ENCODE peak calls at places on chromosomes 5 and 9, in six cellular contexts. R is AG09309, G is testis, U is epithelial cell of esophagus, F is heart right ventricle, P is fibroblast of the aortic adventitia. J is an unnamed sample.

GRCh38 chr5:98934581-98934980 is 5.8 kb upstream of the CHD1 start:
- DNase-seq in R (no peak), G (no peak), U (peak; percentile 85), F (no peak), P (peak; percentile 9), J (no peak)

GRCh38 chr5:10768304-10768899 is 7.4 kb upstream of the DAP start:
- DNase-seq in R (no peak), G (no peak), U (no peak), F (no peak), P (no peak), J (no peak)

GRCh38 chr9:110256142-110256391 is 240 bp downstream of the TXN start:
- DNase-seq in R (no peak), G (no peak), U (no peak), F (no peak), P (no peak), J (no peak)

GRCh38 chr9:134698587-134699342 is 57.2 kb downstream of the COL5A1 start:
- DNase-seq in R (no peak), G (peak; percentile 68), U (no peak), F (peak; percentile 78), P (peak; percentile 47), J (no peak)

GRCh38 chr5:107388111-107388861 is 282.5 kb downstream of the EFNA5 start:
- DNase-seq in R (peak; percentile 93), G (no peak), U (peak; percentile 92), F (no peak), P (peak; percentile 90), J (peak; percentile 85)

GRCh38 chr5:176535101-176535654 is 2.0 kb downstream of the RNF44 start:
- DNase-seq in R (no peak), G (peak; percentile 32), U (peak; percentile 56), F (no peak), P (peak; percentile 43), J (no peak)

GRCh38 chr5:10454591-10455272 is 13.1 kb downstream of the ROPN1L start:
- DNase-seq in R (no peak), G (no peak), U (peak; percentile 78), F (no peak), P (peak; percentile 50), J (peak; percentile 42)

GRCh38 chr5:168114444-168115017 is 176.9 kb upstream of the WWC1 start:
- DNase-seq in R (no peak), G (peak; percentile 60), U (peak; percentile 72), F (peak; percentile 21), P (peak; percentile 4), J (no peak)

GRCh38 chr9:88953401-88954029 is 37.8 kb upstream of the S1PR3 start:
- DNase-seq in R (peak; percentile 29), G (no peak), U (no peak), F (no peak), P (peak; percentile 65), J (peak; percentile 52)

GRCh38 chr9:38288502-38288901 is 104.0 kb upstream of the ALDH1B1 start:
- DNase-seq in R (no peak), G (no peak), U (no peak), F (no peak), P (no peak), J (no peak)

GRCh38 chr5:75405296-75405695 is 68.3 kb downstream of the HMGCR start:
- DNase-seq in R (no peak), G (no peak), U (peak; percentile 70), F (no peak), P (no peak), J (no peak)

GRCh38 chr9:115050002-115050490 is 67.9 kb downstream of the TNC start:
- DNase-seq in R (no peak), G (no peak), U (no peak), F (no peak), P (no peak), J (no peak)

GRCh38 chr5:141211-141610 is 49.2 kb downstream of the PLEKHG4B start:
- DNase-seq in R (no peak), G (no peak), U (no peak), F (no peak), P (no peak), J (no peak)

GRCh38 chr9:102403514-102403913 is 591.6 kb upstream of the CYLC2 start:
- DNase-seq in R (no peak), G (no peak), U (no peak), F (no peak), P (no peak), J (no peak)

GRCh38 chr9:128553695-128554094 is 1.3 kb downstream of the SPTAN1 start:
- DNase-seq in R (peak; percentile 54), G (no peak), U (peak; percentile 64), F (no peak), P (peak; percentile 90), J (no peak)

GRCh38 chr9:77927265-77927664 is 104.3 kb downstream of the GNAQ start:
- DNase-seq in R (peak; percentile 18), G (no peak), U (no peak), F (no peak), P (peak; percentile 71), J (no peak)

GRCh38 chr5:51279983-51280382 is 103.3 kb upstream of the ISL1 start:
- DNase-seq in R (no peak), G (peak; percentile 27), U (peak; percentile 8), F (no peak), P (no peak), J (no peak)

GRCh38 chr9:22645893-22646292 is 199.3 kb downstream of the DMRTA1 start:
- DNase-seq in R (no peak), G (no peak), U (peak; percentile 42), F (no peak), P (peak; percentile 70), J (peak; percentile 53)

GRCh38 chr9:114372971-114373591 is 14.7 kb downstream of the AKNA start:
- DNase-seq in R (no peak), G (peak; percentile 42), U (no peak), F (peak; percentile 57), P (no peak), J (no peak)

GRCh38 chr9:70411930-70412677 is 2.4 kb downstream of the KLF9 start:
- DNase-seq in R (no peak), G (peak; percentile 78), U (peak; percentile 79), F (peak; percentile 72), P (peak; percentile 96), J (peak; percentile 59)

GRCh38 chr5:61440596-61440995 is 108.5 kb downstream of the ZSWIM6 start:
- DNase-seq in R (no peak), G (no peak), U (peak; percentile 76), F (no peak), P (no peak), J (no peak)

GRCh38 chr9:124696101-124696500 is 75.0 kb downstream of the NR6A1 start:
- DNase-seq in R (no peak), G (no peak), U (peak; percentile 33), F (no peak), P (peak; percentile 57), J (no peak)
- H3K4me3 ChIP-seq in R (no peak overlapping the region), G (no peak overlapping the region), U (no peak overlapping the region), F (no peak overlapping the region), P (no peak overlapping the region), J (no peak overlapping the region)

DNA sequence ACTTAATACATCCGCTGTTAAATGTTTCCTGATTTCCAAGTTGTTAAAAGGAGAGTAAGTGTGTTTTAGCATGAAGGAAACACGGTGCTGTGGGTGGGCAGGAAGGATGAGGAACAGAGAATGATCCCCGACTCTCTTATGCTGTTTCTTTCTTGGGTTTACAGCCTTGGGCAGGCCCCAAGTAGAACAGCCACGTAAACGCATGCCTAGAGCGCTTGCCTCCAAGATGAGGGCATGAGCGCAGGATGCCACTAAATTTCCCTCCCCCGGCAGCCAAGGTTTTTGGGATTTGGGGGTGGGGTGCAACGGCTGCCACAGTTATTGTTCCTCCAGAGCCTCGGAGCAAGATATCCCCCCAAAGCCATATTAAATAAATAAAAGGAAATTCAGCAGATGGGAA is 10.1 kb upstream of the DELE1 start:
- DNase-seq in R (no peak), G (no peak), U (no peak), F (no peak), P (no peak), J (no peak)
- H3K4me3 ChIP-seq in R (no peak overlapping the region), G (peak overlapping the region; percentile 42), U (no peak overlapping the region), F (peak overlapping the region; percentile 30), P (no peak overlapping the region), J (peak overlapping the region; percentile 43)

DNA sequence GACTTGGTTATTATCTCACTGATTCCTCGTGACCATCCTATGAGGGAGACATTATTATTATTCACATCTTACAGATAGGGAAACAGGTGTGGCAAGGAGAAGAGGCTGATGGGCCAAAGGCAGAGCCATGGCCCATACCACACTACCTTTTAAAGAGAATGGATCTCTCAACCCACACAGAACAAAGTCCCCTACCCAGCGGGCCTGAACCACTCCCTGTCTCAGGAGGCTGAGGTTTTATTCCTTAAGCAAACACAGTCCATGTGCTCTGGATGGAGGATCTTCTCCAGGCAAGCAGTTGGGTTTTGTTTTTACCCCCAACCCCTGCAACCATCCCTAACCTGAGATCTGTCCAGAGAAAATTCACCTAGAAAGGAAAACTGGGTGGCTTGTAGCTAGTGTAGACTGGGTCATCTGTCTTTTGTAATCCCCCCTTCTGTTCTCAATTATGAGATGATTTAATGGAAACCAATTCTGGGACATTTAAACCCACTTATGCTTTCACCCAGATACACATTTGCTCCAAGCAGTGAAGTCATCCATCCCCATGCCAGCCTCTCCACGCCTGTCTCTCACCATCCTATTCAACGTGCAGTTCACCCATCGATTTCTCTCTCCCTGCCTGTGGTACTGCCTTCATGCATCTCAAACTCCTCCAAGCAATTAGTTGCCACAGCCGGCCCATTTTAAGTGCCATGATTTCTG is 2.0 kb downstream of the PHF19 start:
- DNase-seq in R (no peak), G (no peak), U (no peak), F (no peak), P (no peak), J (no peak)
- H3K4me3 ChIP-seq in R (no peak overlapping the region), G (no peak overlapping the region), U (no peak overlapping the region), F (no peak overlapping the region), P (no peak overlapping the region), J (no peak overlapping the region)

GRCh38 chr5:88675758-88676636 is 207.0 kb downstream of the MEF2C start:
- DNase-seq in R (no peak), G (no peak), U (peak; percentile 51), F (no peak), P (no peak), J (no peak)
- H3K4me3 ChIP-seq in R (peak overlapping the region; percentile 13), G (peak overlapping the region; percentile 54), U (no peak overlapping the region), F (no peak overlapping the region), P (peak overlapping the region; percentile 25), J (peak overlapping the region; percentile 28)

DNA sequence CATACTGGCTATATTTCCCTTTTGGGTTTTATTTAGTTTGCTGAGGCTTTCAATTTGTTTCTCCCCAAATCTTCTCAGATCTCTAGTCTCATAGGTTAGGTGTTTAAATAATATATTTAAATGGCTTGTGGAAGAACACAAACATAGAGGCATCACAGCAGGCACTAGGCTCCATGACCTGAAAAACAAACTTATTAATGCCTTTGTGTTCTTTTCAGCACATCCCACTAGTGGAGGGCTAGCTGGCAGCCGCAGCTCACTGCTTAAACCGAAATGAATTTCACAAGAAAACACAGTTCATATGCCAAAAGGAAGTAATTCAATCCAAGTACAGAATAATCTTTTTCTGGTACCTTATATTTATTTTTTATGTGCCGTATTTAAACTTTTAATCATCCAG is 382.5 kb downstream of the PLK2 start:
- DNase-seq in R (no peak), G (no peak), U (no peak), F (no peak), P (peak; percentile 26), J (no peak)
- H3K4me3 ChIP-seq in R (no peak overlapping the region), G (no peak overlapping the region), U (no peak overlapping the region), F (no peak overlapping the region), P (no peak overlapping the region), J (no peak overlapping the region)